ENCODE peak calls at places on chromosome 12, in five cellular contexts. M, D, R, J and I are unnamed samples.
A peak's percentile ranks its signal among the peaks of the same experiment; 100 is the strongest.

GRCh38 chr12:30813741-30814687 is 59.3 kb upstream of the CAPRIN2 start:
- DNase-seq in M (no peak), D (no peak), R (no peak), J (no peak), I (no peak)

GRCh38 chr12:105698047-105698446 is 367.6 kb downstream of the C12orf75 start:
- DNase-seq in M (no peak), D (no peak), R (no peak), J (no peak), I (no peak)

GRCh38 chr12:20463920-20464524 is 95.7 kb downstream of the PDE3A start:
- DNase-seq in M (peak; percentile 13), D (peak; percentile 10), R (no peak), J (no peak), I (no peak)

GRCh38 chr12:89924191-89924590 is 215.6 kb upstream of the ATP2B1 start:
- DNase-seq in M (no peak), D (no peak), R (no peak), J (no peak), I (no peak)

GRCh38 chr12:105741786-105742566 is 396.8 kb downstream of the NUAK1 start:
- DNase-seq in M (no peak), D (no peak), R (no peak), J (no peak), I (no peak)

GRCh38 chr12:12837025-12837872 is 24.1 kb downstream of the DDX47 start:
- DNase-seq in M (peak; percentile 37), D (peak; percentile 66), R (no peak), J (peak; percentile 51), I (peak; percentile 47)

GRCh38 chr12:39047539-39048078 is 142.2 kb upstream of the CPNE8 start:
- DNase-seq in M (no peak), D (no peak), R (no peak), J (no peak), I (no peak)

GRCh38 chr12:57515468-57515933 is 4.8 kb downstream of the DDIT3 start:
- DNase-seq in M (no peak), D (no peak), R (no peak), J (no peak), I (no peak)

GRCh38 chr12:121915841-121916321 is 2.5 kb upstream of the CFAP251 start:
- DNase-seq in M (no peak), D (no peak), R (no peak), J (no peak), I (no peak)

GRCh38 chr12:132710422-132711168 is at the start of gene PGAM5:
- DNase-seq in M (peak; percentile 72), D (peak; percentile 98), R (peak; percentile 74), J (peak; percentile 78), I (peak; percentile 94)

GRCh38 chr12:52870361-52871290 is 21.8 kb upstream of the KRT78 start:
- DNase-seq in M (peak; percentile 45), D (peak; percentile 84), R (no peak), J (peak; percentile 98), I (peak; percentile 82)

GRCh38 chr12:89529738-89530137 is 3.9 kb upstream of the POC1B start:
- DNase-seq in M (peak; percentile 42), D (peak; percentile 69), R (peak; percentile 13), J (no peak), I (peak; percentile 16)

GRCh38 chr12:26233620-26234019 is 38.2 kb downstream of the SSPN start:
- DNase-seq in M (no peak), D (no peak), R (no peak), J (no peak), I (no peak)

GRCh38 chr12:93573552-93574223 is 1.2 kb downstream of the SOCS2 start:
- DNase-seq in M (no peak), D (no peak), R (no peak), J (no peak), I (no peak)

GRCh38 chr12:52399756-52400155 is 6.4 kb downstream of the KRT82 start:
- DNase-seq in M (no peak), D (no peak), R (no peak), J (no peak), I (no peak)

GRCh38 chr12:122851820-122852219 is 16.6 kb downstream of the HIP1R start:
- DNase-seq in M (no peak), D (peak; percentile 20), R (no peak), J (no peak), I (no peak)

GRCh38 chr12:113070117-113070906 is 13.8 kb downstream of the DTX1 start:
- DNase-seq in M (no peak), D (no peak), R (no peak), J (no peak), I (peak; percentile 59)

GRCh38 chr12:94706250-94706661 is 55.9 kb upstream of the TMCC3 start:
- DNase-seq in M (no peak), D (no peak), R (peak; percentile 55), J (no peak), I (no peak)

GRCh38 chr12:94714378-94714777 is 64.0 kb upstream of the TMCC3 start:
- DNase-seq in M (no peak), D (no peak), R (no peak), J (no peak), I (no peak)

GRCh38 chr12:94707892-94708291 is 57.5 kb upstream of the TMCC3 start:
- DNase-seq in M (no peak), D (no peak), R (no peak), J (no peak), I (no peak)

GRCh38 chr12:94712852-94713545 is 62.6 kb upstream of the TMCC3 start:
- DNase-seq in M (no peak), D (peak; percentile 23), R (no peak), J (no peak), I (no peak)

DNA sequence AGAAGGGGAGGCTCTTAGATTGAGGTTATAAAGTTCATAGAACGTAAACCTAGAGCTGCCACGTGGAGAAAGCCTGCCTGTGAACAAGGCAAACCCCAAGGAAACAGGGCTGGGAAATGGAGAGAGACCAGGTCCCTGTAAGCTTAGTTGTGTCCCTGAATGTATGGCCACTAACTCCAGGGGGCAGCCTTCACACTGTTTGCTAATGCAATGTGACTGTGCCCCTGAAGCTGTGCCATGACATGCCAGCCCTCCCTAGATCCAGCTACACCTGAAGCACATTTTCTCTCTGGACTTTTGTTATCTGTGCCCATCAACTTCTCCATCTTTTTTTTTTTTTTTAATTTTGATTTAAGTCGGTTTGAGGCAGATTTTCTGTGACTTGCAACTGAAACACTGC is 60.6 kb upstream of the TMCC3 start:
- DNase-seq in M (peak; percentile 32), D (peak; percentile 36), R (no peak), J (no peak), I (no peak)
- TF ChIP-seq TAF1 in M (no peak), D (no peak), R (no peak), J (no peak), I (no peak)

GRCh38 chr12:83408841-83409240 is 722.1 kb downstream of the TMTC2 start:
- DNase-seq in M (no peak), D (no peak), R (no peak), J (no peak), I (no peak)
- TF ChIP-seq TAF1 in M (no peak), D (no peak), R (no peak), J (no peak), I (no peak)

DNA sequence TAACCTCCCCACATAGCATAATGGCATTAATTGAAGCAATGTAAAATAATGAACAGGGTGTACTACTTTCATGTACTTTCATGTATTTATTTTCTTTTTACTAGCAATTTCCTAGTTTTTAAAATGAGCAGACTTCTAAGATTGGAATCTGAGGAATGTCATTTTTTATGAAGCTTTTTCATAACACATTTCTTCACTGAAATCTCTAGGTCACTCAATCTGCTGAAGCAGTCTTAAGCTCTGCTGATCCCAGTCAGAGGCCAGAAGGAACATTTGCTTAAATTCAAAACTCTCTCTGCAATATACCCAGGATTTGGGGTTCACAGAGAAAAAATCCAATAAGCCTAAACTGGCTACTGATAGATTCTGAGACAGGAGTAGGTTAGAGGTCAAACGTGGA is 73.6 kb upstream of the CNTN1 start:
- DNase-seq in M (no peak), D (no peak), R (no peak), J (no peak), I (no peak)
- TF ChIP-seq TAF1 in M (no peak), D (no peak), R (no peak), J (no peak), I (no peak)

GRCh38 chr12:45289245-45290217 is 73.6 kb downstream of the ANO6 start:
- DNase-seq in M (no peak), D (no peak), R (no peak), J (no peak), I (no peak)
- TF ChIP-seq TAF1 in M (no peak), D (no peak), R (no peak), J (no peak), I (no peak)

GRCh38 chr12:58583956-58584355 is 336.3 kb downstream of the LRIG3 start:
- DNase-seq in M (no peak), D (no peak), R (no peak), J (no peak), I (no peak)
- TF ChIP-seq TAF1 in M (no peak), D (no peak), R (no peak), J (no peak), I (no peak)

DNA sequence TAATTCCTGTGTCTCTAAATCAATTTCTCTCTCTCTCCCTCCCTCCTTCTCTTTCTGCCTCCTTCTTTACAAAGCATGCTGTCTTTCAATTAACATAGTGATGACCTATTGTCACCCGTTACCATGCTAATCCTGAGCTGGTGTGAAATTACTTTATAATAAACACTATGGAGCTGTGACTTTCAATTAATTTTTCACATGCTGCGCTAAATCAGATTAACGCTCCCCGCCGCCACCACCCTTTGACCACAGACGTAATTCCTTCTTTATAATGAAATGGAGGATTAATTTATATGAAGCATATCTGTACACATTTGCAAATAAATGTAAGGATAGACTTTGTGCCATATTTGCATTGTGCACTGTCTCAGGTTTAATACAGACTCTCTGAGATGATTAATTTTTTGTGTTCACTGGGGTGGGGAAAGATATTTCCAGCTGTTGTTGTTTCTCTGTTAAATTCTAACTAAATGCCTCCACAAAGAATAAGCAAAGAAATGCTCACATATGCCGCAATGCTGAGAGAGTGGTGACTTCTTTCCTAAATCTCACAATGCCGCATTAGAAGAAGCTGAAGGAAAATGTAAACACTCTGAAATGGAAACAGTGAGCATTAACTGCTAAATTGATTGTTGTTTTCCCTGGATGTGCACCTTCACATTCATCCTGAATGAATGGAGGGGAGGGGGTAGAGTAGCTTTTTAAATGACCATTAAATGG is 418.8 kb downstream of the PDZRN4 start:
- DNase-seq in M (no peak), D (no peak), R (no peak), J (no peak), I (no peak)
- TF ChIP-seq TAF1 in M (no peak), D (no peak), R (no peak), J (no peak), I (no peak)

GRCh38 chr12:94788298-94788697 is 137.9 kb upstream of the TMCC3 start:
- DNase-seq in M (no peak), D (no peak), R (no peak), J (no peak), I (no peak)
- TF ChIP-seq TAF1 in M (no peak), D (no peak), R (no peak), J (no peak), I (no peak)

GRCh38 chr12:55713721-55714120 is 2.1 kb upstream of the BLOC1S1 start:
- DNase-seq in M (no peak), D (no peak), R (no peak), J (no peak), I (no peak)
- TF ChIP-seq TAF1 in M (no peak), D (no peak), R (no peak), J (no peak), I (no peak)